ENCODE peak calls at places on chromosomes 6 and 20, in six cellular contexts. B, G, Z, E, O and Y are unnamed samples.

GRCh38 chr6:1724616-1725015 is 114.9 kb downstream of the FOXC1 start:
- DNase-seq in B (no peak), G (no peak), Z (no peak), E (no peak), O (no peak), Y (no peak)

GRCh38 chr6:148203970-148204369 is 138.7 kb upstream of the SASH1 start:
- DNase-seq in B (peak; percentile 42), G (no peak), Z (peak; percentile 44), E (no peak), O (peak; percentile 31), Y (no peak)

GRCh38 chr20:61789329-61789728 is 276.4 kb downstream of the TAF4 start:
- DNase-seq in B (no peak), G (no peak), Z (no peak), E (no peak), O (peak; percentile 13), Y (no peak)

GRCh38 chr20:50188879-50189680 is 1.6 kb upstream of the CEBPB start:
- DNase-seq in B (no peak), G (no peak), Z (no peak), E (no peak), O (no peak), Y (no peak)

GRCh38 chr6:53888931-53889330 is 94.1 kb downstream of the LRRC1 start:
- DNase-seq in B (no peak), G (no peak), Z (no peak), E (no peak), O (peak; percentile 41), Y (no peak)

GRCh38 chr6:25769983-25770382 is 15.4 kb downstream of the SLC17A4 start:
- DNase-seq in B (no peak), G (no peak), Z (no peak), E (no peak), O (no peak), Y (no peak)

GRCh38 chr6:105199711-105200110 is 19.9 kb upstream of the POPDC3 start:
- DNase-seq in B (no peak), G (no peak), Z (no peak), E (no peak), O (no peak), Y (no peak)

GRCh38 chr20:37336369-37337207 is 9.4 kb upstream of the SRC start:
- DNase-seq in B (peak; percentile 86), G (peak; percentile 77), Z (no peak), E (no peak), O (peak; percentile 58), Y (no peak)

GRCh38 chr20:1010659-1011058 is 8.5 kb upstream of the RSPO4 start:
- DNase-seq in B (peak; percentile 47), G (no peak), Z (no peak), E (no peak), O (no peak), Y (no peak)

GRCh38 chr6:144745434-144745833 is 460.3 kb downstream of the UTRN start:
- DNase-seq in B (no peak), G (no peak), Z (no peak), E (peak; percentile 67), O (no peak), Y (no peak)

GRCh38 chr6:54910326-54910952 is 63.9 kb downstream of the FAM83B start:
- DNase-seq in B (no peak), G (no peak), Z (no peak), E (peak; percentile 42), O (peak; percentile 16), Y (no peak)

GRCh38 chr6:143967861-143968498 is 40.1 kb downstream of the PLAGL1 start:
- DNase-seq in B (no peak), G (no peak), Z (no peak), E (no peak), O (peak; percentile 79), Y (no peak)

GRCh38 chr6:163338671-163339405 is 75.7 kb upstream of the QKI start:
- DNase-seq in B (no peak), G (no peak), Z (peak; percentile 57), E (no peak), O (no peak), Y (no peak)

GRCh38 chr6:16043171-16044142 is 85.4 kb upstream of the MYLIP start:
- DNase-seq in B (peak; percentile 21), G (no peak), Z (no peak), E (no peak), O (no peak), Y (no peak)

GRCh38 chr20:10555865-10556308 is 117.9 kb downstream of the JAG1 start:
- DNase-seq in B (no peak), G (no peak), Z (peak; percentile 10), E (no peak), O (peak; percentile 75), Y (no peak)

GRCh38 chr6:16836186-16836981 is 75.1 kb upstream of the ATXN1 start:
- DNase-seq in B (peak; percentile 48), G (no peak), Z (peak; percentile 23), E (no peak), O (no peak), Y (no peak)